ENCODE peak calls at places on chromosomes 12 and 14, in six cellular contexts. One of them, this sample, is unnamed.

GRCh38 chr12:30988086-30988485 is 61.5 kb downstream of the TSPAN11 start:
- DNase-seq in H1: no peak
- DNase-seq in WTC11: no peak
- DNase-seq in HepG2: no peak
- DNase-seq in HCT116: no peak
- DNase-seq in K562: no peak
- DNase-seq in this sample: no peak

GRCh38 chr12:31732926-31733548 is 4.2 kb upstream of the AMN1 start:
- DNase-seq in H1: peak; percentile 70
- DNase-seq in WTC11: peak; percentile 42
- DNase-seq in HepG2: peak; percentile 70
- DNase-seq in HCT116: peak; percentile 97
- DNase-seq in K562: peak; percentile 57
- DNase-seq in this sample: peak; percentile 64

GRCh38 chr12:52010152-52010622 is 3.4 kb downstream of the TAMALIN start:
- DNase-seq in H1: peak; percentile 79
- DNase-seq in WTC11: peak; percentile 81
- DNase-seq in HepG2: peak; percentile 72
- DNase-seq in HCT116: no peak
- DNase-seq in K562: peak; percentile 91
- DNase-seq in this sample: no peak

GRCh38 chr12:59904874-59905521 is 309.2 kb downstream of the SLC16A7 start:
- DNase-seq in H1: no peak
- DNase-seq in WTC11: no peak
- DNase-seq in HepG2: no peak
- DNase-seq in HCT116: no peak
- DNase-seq in K562: no peak
- DNase-seq in this sample: no peak

GRCh38 chr12:9127484-9127883 is 11.8 kb upstream of the A2M start:
- DNase-seq in H1: no peak
- DNase-seq in WTC11: no peak
- DNase-seq in HepG2: no peak
- DNase-seq in HCT116: no peak
- DNase-seq in K562: no peak
- DNase-seq in this sample: no peak

GRCh38 chr14:100381386-100382105 is 58.4 kb downstream of the SLC25A47 start:
- DNase-seq in H1: no peak
- DNase-seq in WTC11: no peak
- DNase-seq in HepG2: no peak
- DNase-seq in HCT116: no peak
- DNase-seq in K562: no peak
- DNase-seq in this sample: no peak

GRCh38 chr14:70018713-70019201 is 139.5 kb downstream of the SMOC1 start:
- DNase-seq in H1: no peak
- DNase-seq in WTC11: no peak
- DNase-seq in HepG2: no peak
- DNase-seq in HCT116: no peak
- DNase-seq in K562: no peak
- DNase-seq in this sample: no peak

GRCh38 chr12:32025906-32026305 is 66.7 kb downstream of the RESF1 start:
- DNase-seq in H1: no peak
- DNase-seq in WTC11: no peak
- DNase-seq in HepG2: no peak
- DNase-seq in HCT116: no peak
- DNase-seq in K562: no peak
- DNase-seq in this sample: peak; percentile 24

GRCh38 chr12:26062566-26062965 is 62.3 kb downstream of the BHLHE41 start:
- DNase-seq in H1: no peak
- DNase-seq in WTC11: no peak
- DNase-seq in HepG2: no peak
- DNase-seq in HCT116: no peak
- DNase-seq in K562: no peak
- DNase-seq in this sample: no peak

GRCh38 chr14:95185033-95185432 is 27.7 kb upstream of the DICER1 start:
- DNase-seq in H1: no peak
- DNase-seq in WTC11: no peak
- DNase-seq in HepG2: no peak
- DNase-seq in HCT116: no peak
- DNase-seq in K562: no peak
- DNase-seq in this sample: no peak

GRCh38 chr14:95184413-95184790 is 27.1 kb upstream of the DICER1 start:
- DNase-seq in H1: no peak
- DNase-seq in WTC11: no peak
- DNase-seq in HepG2: no peak
- DNase-seq in HCT116: no peak
- DNase-seq in K562: no peak
- DNase-seq in this sample: no peak

GRCh38 chr14:95183532-95184412 is 26.4 kb upstream of the DICER1 start:
- DNase-seq in H1: no peak
- DNase-seq in WTC11: no peak
- DNase-seq in HepG2: no peak
- DNase-seq in HCT116: no peak
- DNase-seq in K562: no peak
- DNase-seq in this sample: peak; percentile 25

GRCh38 chr14:95183082-95183481 is 25.8 kb upstream of the DICER1 start:
- DNase-seq in H1: no peak
- DNase-seq in WTC11: no peak
- DNase-seq in HepG2: no peak
- DNase-seq in HCT116: no peak
- DNase-seq in K562: no peak
- DNase-seq in this sample: no peak

GRCh38 chr14:95185452-95186392 is 28.4 kb upstream of the DICER1 start:
- DNase-seq in H1: no peak
- DNase-seq in WTC11: no peak
- DNase-seq in HepG2: no peak
- DNase-seq in HCT116: no peak
- DNase-seq in K562: peak; percentile 24
- DNase-seq in this sample: no peak
- TF ChIP-seq SP1 in H1: no peak
- TF ChIP-seq SP1 in WTC11: no peak
- TF ChIP-seq SP1 in HepG2: no peak
- TF ChIP-seq SP1 in HCT116: no peak
- TF ChIP-seq SP1 in K562: no peak
- TF ChIP-seq SP1 in this sample: no peak

GRCh38 chr14:102909911-102910310 is 12.6 kb upstream of the AMN start:
- DNase-seq in H1: no peak
- DNase-seq in WTC11: no peak
- DNase-seq in HepG2: no peak
- DNase-seq in HCT116: no peak
- DNase-seq in K562: no peak
- DNase-seq in this sample: no peak

GRCh38 chr14:102911541-102911951 is 10.9 kb upstream of the AMN start:
- DNase-seq in H1: no peak
- DNase-seq in WTC11: no peak
- DNase-seq in HepG2: no peak
- DNase-seq in HCT116: no peak
- DNase-seq in K562: no peak
- DNase-seq in this sample: no peak

GRCh38 chr14:102910442-102910841 is 12.0 kb upstream of the AMN start:
- DNase-seq in H1: no peak
- DNase-seq in WTC11: no peak
- DNase-seq in HepG2: no peak
- DNase-seq in HCT116: no peak
- DNase-seq in K562: no peak
- DNase-seq in this sample: no peak

GRCh38 chr14:102913341-102914211 is 8.9 kb upstream of the AMN start:
- DNase-seq in H1: no peak
- DNase-seq in WTC11: no peak
- DNase-seq in HepG2: no peak
- DNase-seq in HCT116: no peak
- DNase-seq in K562: no peak
- DNase-seq in this sample: no peak

GRCh38 chr14:102911991-102912761 is 10.3 kb upstream of the AMN start:
- DNase-seq in H1: no peak
- DNase-seq in WTC11: no peak
- DNase-seq in HepG2: no peak
- DNase-seq in HCT116: no peak
- DNase-seq in K562: no peak
- DNase-seq in this sample: no peak
- TF ChIP-seq CTCF in H1: no peak
- TF ChIP-seq CTCF in WTC11: no peak
- TF ChIP-seq CTCF in HepG2: no peak
- TF ChIP-seq CTCF in HCT116: no peak
- TF ChIP-seq CTCF in K562: no peak
- TF ChIP-seq CTCF in this sample: no peak

DNA sequence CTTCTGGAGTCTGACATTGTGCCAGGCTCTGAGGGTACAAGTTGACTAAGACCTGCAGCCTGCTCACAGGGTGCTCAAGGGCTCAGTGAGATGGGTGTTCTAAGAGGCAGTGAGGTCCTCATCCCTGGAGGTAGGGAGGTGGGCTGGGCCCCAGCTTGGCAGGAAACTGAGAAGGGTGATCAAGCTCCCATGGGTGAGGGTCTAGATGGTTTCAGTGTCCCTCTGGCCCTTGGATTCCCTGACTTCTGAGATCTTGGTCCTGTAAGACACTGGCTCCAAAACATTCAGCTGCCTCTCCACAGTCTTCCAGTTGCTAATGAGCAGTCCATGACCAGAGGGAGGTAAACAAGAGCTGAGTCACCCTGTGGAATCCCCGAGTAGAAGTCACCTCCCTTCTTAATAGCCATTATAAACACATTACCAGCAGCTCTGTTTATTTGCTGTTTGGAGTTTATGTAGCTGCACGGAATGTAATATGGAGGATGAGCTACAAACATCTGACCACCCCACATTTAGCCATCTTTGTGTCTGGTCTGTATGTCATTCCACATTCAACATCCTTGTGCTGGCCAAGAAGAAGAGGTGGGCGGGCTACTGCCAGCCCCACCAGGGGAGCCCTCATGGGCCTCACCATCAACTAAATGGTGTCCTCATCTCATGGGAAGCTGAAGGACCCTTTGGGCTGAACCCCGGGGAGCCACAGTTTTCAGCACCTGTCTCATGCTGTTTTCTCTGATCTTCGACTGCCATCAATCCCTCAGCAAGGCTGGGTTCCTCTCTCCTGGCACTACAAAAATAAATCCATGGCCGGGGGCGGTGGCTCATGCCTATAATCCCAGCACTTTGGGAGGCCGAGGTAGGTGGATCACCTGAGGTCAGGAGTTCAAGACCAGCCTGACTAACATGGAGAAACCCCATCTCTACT is 37.2 kb upstream of the BDKRB2 start:
- DNase-seq in H1: no peak
- DNase-seq in WTC11: no peak
- DNase-seq in HepG2: no peak
- DNase-seq in HCT116: no peak
- DNase-seq in K562: no peak
- DNase-seq in this sample: no peak
- TF ChIP-seq SP1 in H1: no peak
- TF ChIP-seq SP1 in WTC11: no peak
- TF ChIP-seq SP1 in HepG2: no peak
- TF ChIP-seq SP1 in HCT116: no peak
- TF ChIP-seq SP1 in K562: no peak
- TF ChIP-seq SP1 in this sample: no peak

GRCh38 chr12:12505544-12506501 is 56.8 kb downstream of the DUSP16 start:
- DNase-seq in H1: peak; percentile 23
- DNase-seq in WTC11: no peak
- DNase-seq in HepG2: peak; percentile 53
- DNase-seq in HCT116: no peak
- DNase-seq in K562: peak; percentile 21
- DNase-seq in this sample: peak; percentile 94
- TF ChIP-seq CTCF in H1: no peak
- TF ChIP-seq CTCF in WTC11: no peak
- TF ChIP-seq CTCF in HepG2: no peak
- TF ChIP-seq CTCF in HCT116: no peak
- TF ChIP-seq CTCF in K562: no peak
- TF ChIP-seq CTCF in this sample: no peak

GRCh38 chr12:20557076-20557475 is 138.1 kb upstream of the SLCO1C1 start:
- DNase-seq in H1: no peak
- DNase-seq in WTC11: no peak
- DNase-seq in HepG2: no peak
- DNase-seq in HCT116: no peak
- DNase-seq in K562: no peak
- DNase-seq in this sample: no peak
- TF ChIP-seq SP1 in H1: no peak
- TF ChIP-seq SP1 in WTC11: no peak
- TF ChIP-seq SP1 in HepG2: no peak
- TF ChIP-seq SP1 in HCT116: no peak
- TF ChIP-seq SP1 in K562: no peak
- TF ChIP-seq SP1 in this sample: no peak

DNA sequence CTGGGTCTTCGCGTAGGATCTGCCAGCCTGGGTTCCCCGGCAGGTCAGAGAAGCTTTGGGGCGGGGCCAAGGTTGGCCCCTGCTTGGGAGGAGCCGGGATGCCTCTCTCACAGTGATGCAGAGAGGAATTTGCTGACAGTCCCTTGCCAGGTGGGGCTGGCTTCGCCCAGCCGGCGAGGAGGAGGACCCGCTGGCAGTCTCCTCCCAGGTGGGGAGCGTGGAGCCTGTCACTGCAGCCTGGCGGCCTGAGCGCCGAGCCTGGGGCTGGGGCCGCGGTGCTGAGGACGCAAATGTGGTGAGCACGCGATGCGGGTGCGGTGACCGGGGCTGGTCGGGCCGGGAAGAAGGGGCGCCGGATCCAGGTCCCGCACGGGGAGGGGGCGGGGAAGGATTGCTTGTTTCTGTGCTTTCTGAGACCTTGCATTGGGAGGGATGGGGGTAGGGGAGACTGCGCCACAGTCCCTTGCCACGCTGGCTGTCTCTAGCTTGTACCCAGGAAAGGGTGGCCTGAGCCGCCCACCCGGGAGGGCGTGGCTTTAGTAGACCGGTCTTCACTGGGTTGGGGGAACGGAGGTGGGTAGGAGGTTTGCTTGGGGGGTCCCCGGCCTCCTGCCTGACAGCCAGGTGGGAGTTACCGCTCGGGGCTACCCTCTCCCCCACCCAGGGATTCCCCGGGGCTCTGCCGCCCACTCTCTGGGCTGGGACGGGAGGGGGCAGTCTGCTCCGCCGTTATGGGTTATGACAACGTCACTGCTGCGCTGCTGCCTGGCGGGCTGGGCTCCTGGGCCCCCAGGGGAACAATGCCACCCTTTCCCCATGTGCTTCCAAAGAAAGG is at the start of gene TMEM63C:
- DNase-seq in H1: peak; percentile 92
- DNase-seq in WTC11: peak; percentile 98
- DNase-seq in HepG2: peak; percentile 29
- DNase-seq in HCT116: peak; percentile 93
- DNase-seq in K562: peak; percentile 20
- DNase-seq in this sample: peak; percentile 21
- TF ChIP-seq CTCF in H1: no peak
- TF ChIP-seq CTCF in WTC11: no peak
- TF ChIP-seq CTCF in HepG2: peak; percentile 15
- TF ChIP-seq CTCF in HCT116: no peak
- TF ChIP-seq CTCF in K562: no peak
- TF ChIP-seq CTCF in this sample: no peak

DNA sequence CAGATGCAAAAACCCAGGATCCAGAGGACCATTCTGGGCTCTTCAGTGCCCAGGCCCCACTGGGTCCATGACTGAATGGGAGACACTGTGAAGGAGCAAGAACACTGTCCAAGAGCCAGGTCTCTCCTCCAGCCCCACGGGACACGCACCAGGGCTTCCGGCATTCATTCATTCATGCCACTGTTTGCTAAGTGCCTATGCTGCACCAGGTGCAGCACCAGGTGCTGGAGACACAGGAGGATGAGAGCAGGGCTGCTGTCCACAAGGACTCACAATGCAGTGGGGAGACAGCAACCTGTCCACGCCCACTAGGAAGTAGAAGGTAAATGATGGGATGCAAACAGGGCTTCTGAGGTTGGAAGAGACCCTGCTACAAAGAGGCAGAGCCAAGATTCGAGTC is 20.4 kb downstream of the CLMN start:
- DNase-seq in H1: no peak
- DNase-seq in WTC11: no peak
- DNase-seq in HepG2: no peak
- DNase-seq in HCT116: no peak
- DNase-seq in K562: no peak
- DNase-seq in this sample: no peak
- TF ChIP-seq SP1 in H1: no peak
- TF ChIP-seq SP1 in WTC11: no peak
- TF ChIP-seq SP1 in HepG2: no peak
- TF ChIP-seq SP1 in HCT116: no peak
- TF ChIP-seq SP1 in K562: no peak
- TF ChIP-seq SP1 in this sample: no peak

This sample was measured in GM12878.